ENCODE peak calls at places on chromosome 7, in nine cellular contexts. I is left ventricle myocardium inferior; V is HT1080; K is stimulated activated CD4-positive, alpha-beta T cell treated with anti-CD3 and anti-CD28 coated beads, Interleukin-1b, Interleukin-23, amount 100 ng/mL, for 1 hour; D is heart right ventricle; X is smooth muscle cell of the brain vasculature; S is astrocyte; L is choroid plexus epithelial cell; A is KBM-7. J is an unnamed sample.

GRCh38 chr7:106039486-106040060 is 72.5 kb downstream of the SYPL1 start:
- DNase-seq in I (no peak), V (no peak), K (no peak), D (no peak), X (no peak), S (peak; percentile 73), L (peak; percentile 78), A (no peak), J (no peak)

GRCh38 chr7:3922175-3922635 is 621.2 kb downstream of the SDK1 start:
- DNase-seq in I (peak; percentile 25), V (peak; percentile 90), K (no peak), D (no peak), X (peak; percentile 84), S (peak; percentile 98), L (peak; percentile 93), A (peak; percentile 4), J (peak; percentile 67)

GRCh38 chr7:29987083-29987482 is 2.5 kb downstream of the SCRN1 start:
- DNase-seq in I (no peak), V (peak; percentile 46), K (no peak), D (no peak), X (no peak), S (no peak), L (peak; percentile 44), A (peak; percentile 12), J (peak; percentile 36)

GRCh38 chr7:65239707-65240352 is 133.8 kb upstream of the ZNF92 start:
- DNase-seq in I (no peak), V (no peak), K (no peak), D (peak; percentile 29), X (no peak), S (peak; percentile 14), L (peak; percentile 19), A (peak; percentile 66), J (no peak)

GRCh38 chr7:27745064-27745583 is 5.2 kb downstream of the TAX1BP1 start:
- DNase-seq in I (no peak), V (peak; percentile 81), K (no peak), D (no peak), X (no peak), S (peak; percentile 81), L (peak; percentile 91), A (peak; percentile 74), J (peak; percentile 42)

GRCh38 chr7:115707236-115707635 is 323.3 kb downstream of the TFEC start:
- DNase-seq in I (no peak), V (peak; percentile 2), K (no peak), D (no peak), X (no peak), S (no peak), L (peak; percentile 31), A (peak; percentile 31), J (no peak)

GRCh38 chr7:147196476-147196875 is 1079.9 kb downstream of the CNTNAP2 start:
- DNase-seq in I (no peak), V (no peak), K (no peak), D (no peak), X (no peak), S (no peak), L (no peak), A (no peak), J (no peak)

GRCh38 chr7:51318886-51319579 is 2.4 kb upstream of the COBL start:
- DNase-seq in I (no peak), V (no peak), K (no peak), D (no peak), X (no peak), S (no peak), L (no peak), A (no peak), J (no peak)

GRCh38 chr7:70432567-70433001 is 699.4 kb upstream of the GALNT17 start:
- DNase-seq in I (no peak), V (no peak), K (no peak), D (no peak), X (no peak), S (no peak), L (no peak), A (no peak), J (no peak)

GRCh38 chr7:69598081-69598486 is at the start of gene AUTS2:
- DNase-seq in I (peak; percentile 91), V (no peak), K (no peak), D (peak; percentile 88), X (peak; percentile 46), S (peak; percentile 78), L (peak; percentile 82), A (peak; percentile 75), J (peak; percentile 13)

J was measured in Panc1.